ENCODE peak calls at places on chromosomes 16 and 17, in eight cellular contexts. X is AG09309; G is activated T-cell treated with anti-CD3 and anti-CD28 coated beads, Interleukin-2, amount 50 U/mL, for 72 hours; N is AG04450; D is cardiac fibroblast; I is progenitor cell of endocrine pancreas; P is D721Med; Y is retina. Z is an unnamed sample.

GRCh38 chr16:69867796-69868565 is 83.2 kb upstream of the CLEC18A start:
- DNase-seq in I (no peak), P (no peak), G (no peak), D (no peak), N (no peak), Y (no peak), X (no peak), Z (no peak)

GRCh38 chr17:62910277-62910676 is 55.8 kb upstream of the TANC2 start:
- DNase-seq in N (no peak), P (no peak), Y (no peak), I (no peak), X (no peak), G (no peak), D (no peak), Z (no peak)

GRCh38 chr16:53892155-53892554 is 188.2 kb downstream of the FTO start:
- DNase-seq in Y (peak), X (peak), D (peak), G (peak), I (peak), N (peak), P (no peak), Z (peak)

GRCh38 chr17:77721823-77722160 is 236.7 kb upstream of the TNRC6C start:
- DNase-seq in X (no peak), I (no peak), Y (no peak), P (no peak), G (no peak), N (no peak), D (no peak), Z (no peak)

GRCh38 chr16:23407436-23408125 is 45.4 kb downstream of the COG7 start:
- DNase-seq in P (no peak), I (no peak), G (no peak), N (no peak), D (no peak), Y (no peak), X (no peak), Z (no peak)

GRCh38 chr16:1810106-1810505 is 16.5 kb downstream of the HAGH start:
- DNase-seq in I (no peak), N (no peak), P (no peak), X (no peak), G (no peak), D (no peak), Y (no peak), Z (no peak)

GRCh38 chr17:48954300-48954755 is 9.7 kb upstream of the SNF8 start:
- DNase-seq in I (peak), Y (peak), P (no peak), N (no peak), D (peak), X (no peak), G (peak), Z (no peak)

GRCh38 chr16:31064882-31065461 is 9.1 kb downstream of the ZNF668 start:
- DNase-seq in X (peak), G (no peak), P (peak), N (peak), D (peak), Y (peak), I (no peak), Z (no peak)

GRCh38 chr16:49336581-49336980 is 37.0 kb upstream of the C16orf78 start:
- DNase-seq in X (no peak), I (no peak), P (no peak), N (no peak), D (no peak), G (no peak), Y (no peak), Z (no peak)

GRCh38 chr17:12568358-12569251 is 97.1 kb upstream of the MYOCD start:
- DNase-seq in Y (no peak), N (no peak), P (no peak), D (no peak), X (no peak), I (no peak), G (no peak), Z (no peak)

GRCh38 chr16:73955255-73955654 is 341.4 kb upstream of the PSMD7 start:
- DNase-seq in I (no peak), Y (no peak), P (no peak), N (no peak), G (no peak), X (no peak), D (no peak), Z (no peak)

GRCh38 chr17:1509255-1509943 is 7.0 kb downstream of the INPP5K start:
- DNase-seq in D (no peak), Y (no peak), P (no peak), G (no peak), N (no peak), I (no peak), X (no peak), Z (no peak)

GRCh38 chr17:83175551-83176271 is 96.3 kb downstream of the METRNL start:
- DNase-seq in X (no peak), N (no peak), Y (no peak), P (no peak), I (no peak), D (no peak), G (no peak), Z (no peak)

GRCh38 chr16:12406840-12407690 is 396.6 kb downstream of the CPPED1 start:
- DNase-seq in N (no peak), Y (no peak), P (no peak), I (no peak), X (no peak), D (peak), G (no peak), Z (no peak)

GRCh38 chr16:15502041-15502725 is 67.8 kb downstream of the BMERB1 start:
- DNase-seq in D (peak), G (no peak), Y (peak), P (no peak), I (no peak), N (peak), X (peak), Z (no peak)

GRCh38 chr17:30812218-30813177 is 12.0 kb downstream of the CRLF3 start:
- DNase-seq in I (no peak), Y (no peak), P (no peak), G (peak), N (no peak), X (no peak), D (peak), Z (no peak)

GRCh38 chr16:59886021-59886420 is 1151.9 kb upstream of the GOT2 start:
- DNase-seq in I (no peak), N (no peak), P (no peak), G (no peak), X (peak), Y (no peak), D (peak), Z (no peak)

GRCh38 chr17:38751803-38752118 is 780 bp upstream of the PSMB3 start:
- DNase-seq in P (no peak), D (peak), G (peak), Y (peak), X (peak), N (peak), I (peak), Z (peak)

GRCh38 chr16:74309789-74310781 is 13.5 kb downstream of the PSMD7 start:
- DNase-seq in N (peak), Y (peak), I (no peak), P (peak), X (peak), G (no peak), D (peak), Z (no peak)

GRCh38 chr16:12231666-12232065 is 255.1 kb downstream of the SNX29 start:
- DNase-seq in P (no peak), N (peak), Y (no peak), X (peak), D (peak), I (no peak), G (no peak), Z (no peak)

GRCh38 chr16:15775209-15775608 is 81.6 kb downstream of the MYH11 start:
- DNase-seq in Y (no peak), X (no peak), I (no peak), N (no peak), P (no peak), D (peak), G (no peak), Z (no peak)

GRCh38 chr16:51434567-51435198 is 283.6 kb upstream of the SALL1 start:
- DNase-seq in I (no peak), X (no peak), G (no peak), P (no peak), N (no peak), Y (no peak), D (no peak), Z (no peak)

GRCh38 chr16:67244387-67245188 is 2.7 kb downstream of the FHOD1 start:
- DNase-seq in I (no peak), G (peak), Y (no peak), D (peak), P (no peak), N (no peak), X (peak), Z (peak)

GRCh38 chr16:83705856-83706255 is 101.9 kb upstream of the HSBP1 start:
- DNase-seq in N (no peak), D (peak), P (no peak), I (no peak), G (no peak), Y (no peak), X (no peak), Z (no peak)

Z was measured in central memory CD8-positive, alpha-beta T cell.